ENCODE peak calls at places on chromosome X, in five cellular contexts. O, M, P, H and E are unnamed samples.

GRCh38 chrX:118730500-118731247 is 3.3 kb downstream of the IL13RA1 start:
- DNase-seq in O (no peak), H (no peak), P (no peak), M (no peak), E (no peak)

GRCh38 chrX:98207947-98208346 is 1324.2 kb downstream of the RPA4 start:
- DNase-seq in H (no peak), M (no peak), P (no peak), O (no peak), E (no peak)

GRCh38 chrX:134718329-134719317 is 60.4 kb upstream of the PLAC1 start:
- DNase-seq in H (no peak), O (no peak), P (no peak), M (no peak), E (peak; percentile 0)

GRCh38 chrX:64204252-64204651 is 1.3 kb downstream of the AMER1 start:
- DNase-seq in M (no peak), O (peak; percentile 10), P (no peak), H (no peak), E (no peak)

GRCh38 chrX:132957211-132958085 is 981 bp downstream of the HS6ST2 start:
- DNase-seq in O (peak; percentile 54), H (peak; percentile 54), P (no peak), M (peak; percentile 17), E (no peak)

GRCh38 chrX:113369056-113369455 is 528.4 kb upstream of the AMOT start:
- DNase-seq in P (no peak), O (no peak), M (no peak), H (no peak), E (no peak)

GRCh38 chrX:78923198-78924015 is 21.8 kb upstream of the P2RY10 start:
- DNase-seq in P (no peak), M (no peak), H (no peak), O (no peak), E (no peak)

GRCh38 chrX:119690921-119691716 is 1.8 kb downstream of the SEPTIN6 start:
- DNase-seq in M (no peak), P (no peak), H (no peak), O (no peak), E (no peak)

GRCh38 chrX:11944486-11944885 is 186.4 kb downstream of the MSL3 start:
- DNase-seq in H (peak; percentile 11), P (peak; percentile 17), O (peak; percentile 58), M (no peak), E (no peak)

GRCh38 chrX:72018277-72019112 is 107.8 kb downstream of the NHSL2 start:
- DNase-seq in H (peak; percentile 72), P (peak; percentile 50), M (peak; percentile 10), O (peak; percentile 76), E (peak; percentile 79)

GRCh38 chrX:119512145-119512800 is 44.0 kb downstream of the SLC25A5 start:
- DNase-seq in O (peak; percentile 61), M (peak; percentile 42), P (peak; percentile 74), H (peak; percentile 25), E (no peak)

GRCh38 chrX:153609917-153610833 is 11.2 kb upstream of the CCNQ start:
- DNase-seq in P (peak; percentile 60), M (peak; percentile 72), H (peak; percentile 68), O (peak; percentile 87), E (peak; percentile 63)

GRCh38 chrX:4451591-4451990 is 738.1 kb upstream of the PRKX start:
- DNase-seq in P (no peak), H (no peak), M (no peak), O (no peak), E (no peak)

GRCh38 chrX:130704053-130705038 is 198.7 kb downstream of the ENOX2 start:
- DNase-seq in O (no peak), P (no peak), H (no peak), M (no peak), E (no peak)

GRCh38 chrX:124506031-124506430 is 159.7 kb downstream of the SH2D1A start:
- DNase-seq in H (no peak), M (no peak), O (no peak), P (no peak), E (no peak)

GRCh38 chrX:16643160-16643559 is 6.8 kb upstream of the S100G start:
- DNase-seq in M (no peak), P (no peak), H (no peak), O (no peak), E (no peak)

GRCh38 chrX:24858004-24858746 is 157.6 kb downstream of the ARX start:
- DNase-seq in P (no peak), M (no peak), O (no peak), H (no peak), E (no peak)

GRCh38 chrX:11949291-11949690 is 189.0 kb upstream of the FRMPD4 start:
- DNase-seq in O (no peak), M (no peak), P (no peak), H (no peak), E (no peak)